ENCODE peak calls at places on chromosomes 7 and 10, in seven cellular contexts. One of them, this sample, is unnamed.

GRCh38 chr10:31623466-31623865 is 304.4 kb downstream of the ZEB1 start:
- DNase-seq in GM12878: no peak
- DNase-seq in HCT116: no peak
- DNase-seq in HepG2: no peak
- DNase-seq in K562: no peak
- DNase-seq in SK-N-SH: no peak
- DNase-seq in Panc1: no peak
- DNase-seq in this sample: no peak

GRCh38 chr7:92135100-92135429 is 788 bp upstream of the CYP51A1 start:
- DNase-seq in K562: peak
- DNase-seq in SK-N-SH: peak
- DNase-seq in Panc1: peak
- DNase-seq in HCT116: no peak
- DNase-seq in HepG2: peak
- DNase-seq in GM12878: no peak
- DNase-seq in this sample: no peak

GRCh38 chr7:99046722-99047121 is 97.2 kb downstream of the SMURF1 start:
- DNase-seq in Panc1: no peak
- DNase-seq in HepG2: no peak
- DNase-seq in GM12878: no peak
- DNase-seq in HCT116: no peak
- DNase-seq in K562: no peak
- DNase-seq in SK-N-SH: no peak
- DNase-seq in this sample: no peak

GRCh38 chr7:123024989-123025758 is 29.7 kb upstream of the TAS2R16 start:
- DNase-seq in HCT116: no peak
- DNase-seq in Panc1: no peak
- DNase-seq in GM12878: no peak
- DNase-seq in HepG2: no peak
- DNase-seq in K562: no peak
- DNase-seq in SK-N-SH: no peak
- DNase-seq in this sample: no peak

GRCh38 chr10:26479766-26480492 is 41.8 kb downstream of the APBB1IP start:
- DNase-seq in K562: no peak
- DNase-seq in Panc1: no peak
- DNase-seq in HCT116: no peak
- DNase-seq in GM12878: no peak
- DNase-seq in SK-N-SH: no peak
- DNase-seq in HepG2: no peak
- DNase-seq in this sample: no peak

GRCh38 chr10:49081532-49082275 is 33.6 kb downstream of the VSTM4 start:
- DNase-seq in Panc1: no peak
- DNase-seq in HCT116: no peak
- DNase-seq in GM12878: no peak
- DNase-seq in SK-N-SH: peak
- DNase-seq in K562: no peak
- DNase-seq in HepG2: peak
- DNase-seq in this sample: peak

GRCh38 chr10:74994714-74995308 is 116.6 kb upstream of the SAMD8 start:
- DNase-seq in K562: no peak
- DNase-seq in HCT116: no peak
- DNase-seq in HepG2: no peak
- DNase-seq in GM12878: no peak
- DNase-seq in Panc1: no peak
- DNase-seq in SK-N-SH: no peak
- DNase-seq in this sample: no peak

GRCh38 chr7:25621993-25622392 is 393.7 kb upstream of the NPVF start:
- DNase-seq in K562: no peak
- DNase-seq in SK-N-SH: no peak
- DNase-seq in HepG2: no peak
- DNase-seq in Panc1: no peak
- DNase-seq in HCT116: no peak
- DNase-seq in GM12878: no peak
- DNase-seq in this sample: no peak

GRCh38 chr7:157359581-157359980 is 22.8 kb downstream of the DNAJB6 start:
- DNase-seq in HepG2: no peak
- DNase-seq in GM12878: no peak
- DNase-seq in K562: no peak
- DNase-seq in Panc1: no peak
- DNase-seq in SK-N-SH: no peak
- DNase-seq in HCT116: no peak
- DNase-seq in this sample: no peak

GRCh38 chr7:23944131-23944530 is 234.1 kb downstream of the STK31 start:
- DNase-seq in SK-N-SH: no peak
- DNase-seq in HCT116: no peak
- DNase-seq in Panc1: no peak
- DNase-seq in GM12878: no peak
- DNase-seq in K562: no peak
- DNase-seq in HepG2: no peak
- DNase-seq in this sample: no peak

GRCh38 chr7:68488366-68489060 is 1109.8 kb upstream of the AUTS2 start:
- DNase-seq in Panc1: no peak
- DNase-seq in HepG2: no peak
- DNase-seq in SK-N-SH: peak
- DNase-seq in HCT116: no peak
- DNase-seq in K562: no peak
- DNase-seq in GM12878: no peak
- DNase-seq in this sample: no peak

GRCh38 chr10:116765549-116766162 is 23.3 kb upstream of the HSPA12A start:
- DNase-seq in HCT116: peak
- DNase-seq in SK-N-SH: no peak
- DNase-seq in HepG2: no peak
- DNase-seq in GM12878: no peak
- DNase-seq in Panc1: no peak
- DNase-seq in K562: peak
- DNase-seq in this sample: no peak

GRCh38 chr7:110224643-110225042 is 866.3 kb upstream of the LRRN3 start:
- DNase-seq in SK-N-SH: peak
- DNase-seq in Panc1: no peak
- DNase-seq in GM12878: no peak
- DNase-seq in HCT116: no peak
- DNase-seq in K562: no peak
- DNase-seq in HepG2: no peak
- DNase-seq in this sample: no peak

GRCh38 chr7:106848851-106849442 is 16.1 kb upstream of the PIK3CG start:
- DNase-seq in HCT116: no peak
- DNase-seq in K562: peak
- DNase-seq in Panc1: no peak
- DNase-seq in SK-N-SH: no peak
- DNase-seq in HepG2: no peak
- DNase-seq in GM12878: no peak
- DNase-seq in this sample: no peak

GRCh38 chr10:61081331-61081730 is 137.3 kb upstream of the RHOBTB1 start:
- DNase-seq in GM12878: no peak
- DNase-seq in HCT116: no peak
- DNase-seq in SK-N-SH: no peak
- DNase-seq in Panc1: no peak
- DNase-seq in HepG2: no peak
- DNase-seq in K562: no peak
- DNase-seq in this sample: no peak

GRCh38 chr7:75662579-75663301 is 76.0 kb downstream of the HIP1 start:
- DNase-seq in Panc1: no peak
- DNase-seq in K562: no peak
- DNase-seq in SK-N-SH: no peak
- DNase-seq in HCT116: no peak
- DNase-seq in HepG2: no peak
- DNase-seq in GM12878: peak
- DNase-seq in this sample: no peak

GRCh38 chr10:4067552-4068254 is 282.7 kb upstream of the KLF6 start:
- DNase-seq in Panc1: no peak
- DNase-seq in K562: no peak
- DNase-seq in HCT116: no peak
- DNase-seq in GM12878: no peak
- DNase-seq in SK-N-SH: no peak
- DNase-seq in HepG2: no peak
- DNase-seq in this sample: no peak

GRCh38 chr10:96831867-96832720 is at the start of gene LCOR:
- DNase-seq in HepG2: peak
- DNase-seq in HCT116: peak
- DNase-seq in Panc1: no peak
- DNase-seq in K562: peak
- DNase-seq in SK-N-SH: peak
- DNase-seq in GM12878: no peak
- DNase-seq in this sample: peak

GRCh38 chr10:96832721-96833219 is 672 bp downstream of the LCOR start:
- DNase-seq in SK-N-SH: peak
- DNase-seq in GM12878: no peak
- DNase-seq in HCT116: peak
- DNase-seq in HepG2: peak
- DNase-seq in K562: peak
- DNase-seq in Panc1: no peak
- DNase-seq in this sample: peak

GRCh38 chr10:96831200-96831866 is 765 bp upstream of the LCOR start:
- DNase-seq in K562: no peak
- DNase-seq in HCT116: no peak
- DNase-seq in SK-N-SH: no peak
- DNase-seq in GM12878: no peak
- DNase-seq in Panc1: peak
- DNase-seq in HepG2: no peak
- DNase-seq in this sample: no peak

GRCh38 chr10:96834121-96834520 is 2.0 kb downstream of the LCOR start:
- DNase-seq in GM12878: no peak
- DNase-seq in K562: no peak
- DNase-seq in SK-N-SH: no peak
- DNase-seq in HCT116: no peak
- DNase-seq in Panc1: no peak
- DNase-seq in HepG2: no peak
- DNase-seq in this sample: no peak

GRCh38 chr10:96833220-96834001 is 1.3 kb downstream of the LCOR start:
- DNase-seq in SK-N-SH: peak
- DNase-seq in GM12878: no peak
- DNase-seq in HepG2: peak
- DNase-seq in HCT116: no peak
- DNase-seq in K562: peak
- DNase-seq in Panc1: no peak
- DNase-seq in this sample: no peak
- TF ChIP-seq SIN3A in SK-N-SH: peak
- TF ChIP-seq SIN3A in GM12878: no peak
- TF ChIP-seq SIN3A in HepG2: no peak
- TF ChIP-seq SIN3A in HCT116: no peak
- TF ChIP-seq SIN3A in K562: no peak
- TF ChIP-seq SIN3A in Panc1: no peak
- TF ChIP-seq SIN3A in this sample: no peak

GRCh38 chr10:97915346-97915745 is 65.7 kb downstream of the GOLGA7B start:
- DNase-seq in HCT116: no peak
- DNase-seq in K562: no peak
- DNase-seq in Panc1: no peak
- DNase-seq in GM12878: no peak
- DNase-seq in HepG2: no peak
- DNase-seq in SK-N-SH: peak
- DNase-seq in this sample: no peak
- TF ChIP-seq SIN3A in HCT116: no peak
- TF ChIP-seq SIN3A in K562: no peak
- TF ChIP-seq SIN3A in Panc1: no peak
- TF ChIP-seq SIN3A in GM12878: no peak
- TF ChIP-seq SIN3A in HepG2: no peak
- TF ChIP-seq SIN3A in SK-N-SH: no peak
- TF ChIP-seq SIN3A in this sample: no peak

DNA sequence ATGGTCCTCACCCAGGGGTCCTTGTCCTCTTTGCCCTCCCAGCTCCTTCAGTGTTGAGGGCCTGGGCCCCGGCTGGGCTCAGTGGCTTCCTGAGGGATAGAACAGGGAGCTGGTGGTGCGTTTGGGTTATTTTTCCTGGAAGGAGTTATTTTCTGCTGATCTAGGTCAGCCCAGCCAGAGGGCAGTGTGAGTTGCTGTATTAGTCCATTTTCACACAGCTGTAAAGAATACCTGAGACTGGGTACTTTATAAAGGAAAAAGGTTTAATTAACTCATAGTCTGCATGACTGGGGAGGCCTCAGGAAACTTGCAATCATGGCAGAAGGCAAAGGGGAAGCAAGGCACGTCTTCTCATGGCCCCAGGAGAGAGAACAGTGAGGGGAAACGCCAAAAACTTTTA is 122.4 kb upstream of the PCBD1 start:
- DNase-seq in HepG2: no peak
- DNase-seq in SK-N-SH: no peak
- DNase-seq in Panc1: no peak
- DNase-seq in HCT116: no peak
- DNase-seq in GM12878: no peak
- DNase-seq in K562: no peak
- DNase-seq in this sample: no peak
- TF ChIP-seq SIN3A in HepG2: no peak
- TF ChIP-seq SIN3A in SK-N-SH: no peak
- TF ChIP-seq SIN3A in Panc1: no peak
- TF ChIP-seq SIN3A in HCT116: no peak
- TF ChIP-seq SIN3A in GM12878: no peak
- TF ChIP-seq SIN3A in K562: no peak
- TF ChIP-seq SIN3A in this sample: no peak

GRCh38 chr7:133511708-133512107 is 258.8 kb downstream of the EXOC4 start:
- DNase-seq in GM12878: no peak
- DNase-seq in SK-N-SH: no peak
- DNase-seq in HepG2: no peak
- DNase-seq in K562: no peak
- DNase-seq in Panc1: no peak
- DNase-seq in HCT116: no peak
- DNase-seq in this sample: no peak

GRCh38 chr7:133511242-133511641 is 258.4 kb downstream of the EXOC4 start:
- DNase-seq in GM12878: no peak
- DNase-seq in HepG2: no peak
- DNase-seq in Panc1: no peak
- DNase-seq in K562: peak
- DNase-seq in HCT116: no peak
- DNase-seq in SK-N-SH: no peak
- DNase-seq in this sample: no peak

GRCh38 chr7:133512560-133512959 is 259.7 kb downstream of the EXOC4 start:
- DNase-seq in HepG2: no peak
- DNase-seq in K562: no peak
- DNase-seq in GM12878: no peak
- DNase-seq in HCT116: no peak
- DNase-seq in SK-N-SH: no peak
- DNase-seq in Panc1: peak
- DNase-seq in this sample: no peak

GRCh38 chr7:133509822-133510221 is 256.9 kb downstream of the EXOC4 start:
- DNase-seq in GM12878: no peak
- DNase-seq in K562: no peak
- DNase-seq in HepG2: no peak
- DNase-seq in SK-N-SH: no peak
- DNase-seq in Panc1: no peak
- DNase-seq in HCT116: no peak
- DNase-seq in this sample: no peak

DNA sequence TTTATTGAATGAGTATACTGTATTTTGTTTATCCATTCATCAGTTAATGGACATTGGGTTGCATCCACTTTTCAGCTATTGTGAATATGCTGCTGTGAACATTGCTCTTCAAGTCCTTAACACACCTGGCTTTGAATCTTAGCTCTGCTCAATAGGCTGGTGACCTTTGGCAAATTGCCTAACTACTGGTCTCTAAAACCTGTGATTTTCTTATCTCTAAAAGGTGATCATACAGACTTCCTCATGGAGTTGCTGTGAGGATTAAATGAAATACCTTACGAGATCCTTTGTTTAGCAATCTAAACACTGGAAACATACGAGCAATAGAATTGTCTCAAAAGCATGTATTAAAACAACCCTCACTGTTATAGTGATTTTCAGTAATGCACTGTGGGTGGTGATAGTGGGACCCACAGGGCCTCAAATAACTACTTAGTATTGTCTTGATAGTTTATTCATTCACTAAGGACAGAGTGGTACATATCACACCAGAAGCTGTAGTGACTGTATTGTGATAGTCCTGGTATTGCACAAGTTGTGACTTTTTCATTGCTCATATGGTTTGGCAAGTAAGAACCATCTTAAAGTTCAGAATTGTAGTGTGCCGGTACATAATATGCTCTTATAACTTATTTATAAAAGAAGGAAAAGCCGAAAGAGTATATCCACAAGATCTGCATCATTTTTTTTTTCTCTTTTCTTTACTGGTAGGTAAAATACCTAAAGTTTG is 257.6 kb downstream of the EXOC4 start:
- DNase-seq in HepG2: no peak
- DNase-seq in GM12878: no peak
- DNase-seq in Panc1: no peak
- DNase-seq in K562: no peak
- DNase-seq in SK-N-SH: no peak
- DNase-seq in HCT116: no peak
- DNase-seq in this sample: no peak
- TF ChIP-seq SIN3A in HepG2: no peak
- TF ChIP-seq SIN3A in GM12878: no peak
- TF ChIP-seq SIN3A in Panc1: no peak
- TF ChIP-seq SIN3A in K562: no peak
- TF ChIP-seq SIN3A in SK-N-SH: no peak
- TF ChIP-seq SIN3A in HCT116: no peak
- TF ChIP-seq SIN3A in this sample: no peak

This sample was measured in H1.